ENCODE peak calls at places on chromosome 19, in six cellular contexts. V is A172, I is tibial artery, A is omental fat pad, B is DMS 273 treated with DMSO at 0.1 percent for 48 hours, O is GM12891. P is an unnamed sample.

GRCh38 chr19:45569619-45570421 is 14.8 kb downstream of the OPA3 start:
- DNase-seq in I (no peak), V (no peak), O (no peak), A (no peak), B (no peak), P (peak)

GRCh38 chr19:17090501-17091074 is 15.0 kb downstream of the MYO9B start:
- DNase-seq in A (no peak), I (no peak), B (no peak), V (no peak), O (peak), P (no peak)

GRCh38 chr19:55257461-55258411 is 1.1 kb downstream of the PPP6R1 start:
- DNase-seq in I (no peak), O (no peak), B (no peak), A (no peak), V (no peak), P (no peak)

GRCh38 chr19:55210120-55210493 is 806 bp upstream of the PTPRH start:
- DNase-seq in V (peak), A (no peak), I (no peak), B (no peak), O (no peak), P (peak)

GRCh38 chr19:57903298-57904174 is 12.9 kb downstream of the ZNF417 start:
- DNase-seq in A (no peak), O (peak), V (peak), B (no peak), I (no peak), P (peak)

GRCh38 chr19:31297991-31298390 is 51.2 kb downstream of the TSHZ3 start:
- DNase-seq in A (no peak), I (no peak), V (no peak), O (no peak), B (no peak), P (no peak)

GRCh38 chr19:976476-976875 is 7.7 kb upstream of the WDR18 start:
- DNase-seq in V (no peak), B (no peak), A (no peak), I (no peak), O (no peak), P (no peak)

GRCh38 chr19:5152013-5152763 is 183.3 kb downstream of the KDM4B start:
- DNase-seq in I (peak), O (peak), V (no peak), A (no peak), B (no peak), P (no peak)

GRCh38 chr19:46221152-46221551 is 8.4 kb upstream of the IGFL1 start:
- DNase-seq in V (no peak), B (no peak), O (no peak), I (no peak), A (no peak), P (no peak)

GRCh38 chr19:13505761-13506549 is at the start of gene CACNA1A:
- DNase-seq in O (no peak), B (no peak), A (no peak), I (no peak), V (no peak), P (peak)

GRCh38 chr19:5864725-5865486 is 5.4 kb downstream of the FUT5 start:
- DNase-seq in I (no peak), V (no peak), A (no peak), B (no peak), O (no peak), P (no peak)